ENCODE peak calls at places on chromosomes 11 and 22, in four cellular contexts. V, O, D and E are unnamed samples.

GRCh38 chr22:28244760-28245159 is 325.7 kb upstream of the PITPNB start:
- DNase-seq in V (no peak), O (no peak), D (no peak), E (no peak)

GRCh38 chr11:99370557-99371200 is 349.9 kb downstream of the CNTN5 start:
- DNase-seq in V (no peak), O (no peak), D (peak; percentile 13), E (no peak)

GRCh38 chr22:48651036-48651890 is 1176.4 kb downstream of the BRD1 start:
- DNase-seq in V (no peak), O (no peak), D (no peak), E (no peak)

GRCh38 chr11:129591527-129591926 is 215.9 kb downstream of the BARX2 start:
- DNase-seq in V (no peak), O (no peak), D (no peak), E (no peak)

GRCh38 chr11:104918113-104918824 is 20.0 kb upstream of the CASP12 start:
- DNase-seq in V (no peak), O (no peak), D (no peak), E (peak; percentile 15)

GRCh38 chr22:29171721-29172120 is 34.0 kb upstream of the EMID1 start:
- DNase-seq in V (no peak), O (no peak), D (no peak), E (no peak)

GRCh38 chr11:37712246-37712645 is 1114.2 kb upstream of the RAG2 start:
- DNase-seq in V (no peak), O (no peak), D (peak; percentile 6), E (no peak)

GRCh38 chr22:24440718-24441405 is 13.5 kb downstream of the ADORA2A start:
- DNase-seq in V (no peak), O (peak; percentile 25), D (no peak), E (no peak)

GRCh38 chr22:39363751-39364484 is 14.1 kb downstream of the SYNGR1 start:
- DNase-seq in V (no peak), O (no peak), D (peak; percentile 30), E (no peak)

GRCh38 chr11:38089728-38090127 is 1491.7 kb upstream of the RAG2 start:
- DNase-seq in V (no peak), O (no peak), D (peak; percentile 9), E (no peak)

GRCh38 chr11:116219171-116219635 is 553.6 kb downstream of the BUD13 start:
- DNase-seq in V (peak; percentile 23), O (no peak), D (no peak), E (no peak)

GRCh38 chr11:131581006-131581405 is 210.6 kb downstream of the NTM start:
- DNase-seq in V (no peak), O (no peak), D (no peak), E (no peak)

GRCh38 chr11:130042093-130042591 is 27.6 kb upstream of the APLP2 start:
- DNase-seq in V (no peak), O (no peak), D (no peak), E (no peak)

GRCh38 chr11:62333768-62334167 is 3.5 kb upstream of the ASRGL1 start:
- DNase-seq in V (no peak), O (no peak), D (no peak), E (no peak)

GRCh38 chr11:3137486-3138177 is 27.5 kb downstream of the OSBPL5 start:
- DNase-seq in V (no peak), O (no peak), D (peak; percentile 4), E (no peak)

GRCh38 chr11:115919341-115920086 is 415.3 kb upstream of the CADM1 start:
- DNase-seq in V (no peak), O (no peak), D (no peak), E (no peak)

GRCh38 chr11:8841899-8842298 is 69.1 kb upstream of the AKIP1 start:
- DNase-seq in V (no peak), O (no peak), D (no peak), E (no peak)

GRCh38 chr11:19985106-19985505 is 175.2 kb downstream of the DBX1 start:
- DNase-seq in V (no peak), O (no peak), D (no peak), E (no peak)

GRCh38 chr11:126662055-126662790 is 306.7 kb downstream of the ST3GAL4 start:
- DNase-seq in V (no peak), O (no peak), D (no peak), E (no peak)

GRCh38 chr11:46017341-46017740 is 94.9 kb downstream of the LARGE2 start:
- DNase-seq in V (no peak), O (no peak), D (no peak), E (no peak)